ENCODE peak calls at places on chromosome 22, in ten cellular contexts. W, N, F, L, V, J, H, O, P and E are unnamed samples.

GRCh38 chr22:24503137-24503850 is 8.2 kb downstream of the UPB1 start:
- DNase-seq in J (peak), V (no peak), P (no peak), L (no peak), F (peak), N (peak), O (no peak), H (peak), W (peak), E (no peak)

GRCh38 chr22:23138584-23139469 is 3.0 kb downstream of the RSPH14 start:
- DNase-seq in F (no peak), H (no peak), V (no peak), O (no peak), P (no peak), L (no peak), J (no peak), W (peak), N (no peak), E (no peak)

GRCh38 chr22:30994960-30995359 is 25.9 kb downstream of the TUG1 start:
- DNase-seq in J (no peak), H (no peak), V (no peak), O (no peak), L (no peak), W (no peak), P (no peak), N (no peak), F (no peak), E (no peak)

GRCh38 chr22:22558972-22559603 is at the start of gene PRAME:
- DNase-seq in O (no peak), N (peak), J (peak), W (peak), F (peak), H (peak), L (peak), V (no peak), P (peak), E (no peak)

GRCh38 chr22:26464312-26464711 is 19.3 kb downstream of the HPS4 start:
- DNase-seq in W (no peak), H (no peak), F (no peak), J (no peak), N (no peak), P (no peak), O (no peak), L (no peak), V (peak), E (no peak)

GRCh38 chr22:36258750-36259619 is 6.1 kb downstream of the APOL1 start:
- DNase-seq in F (peak), H (no peak), W (peak), L (no peak), P (no peak), V (no peak), O (no peak), N (no peak), J (no peak), E (peak)

GRCh38 chr22:28883917-28884753 is 763 bp downstream of the ZNRF3 start:
- DNase-seq in V (no peak), N (peak), H (peak), P (peak), L (no peak), O (no peak), J (peak), W (peak), F (peak), E (no peak)

GRCh38 chr22:42645341-42645937 is 3.8 kb downstream of the CYB5R3 start:
- DNase-seq in F (peak), N (no peak), J (no peak), W (no peak), H (peak), P (peak), V (no peak), O (no peak), L (no peak), E (no peak)

GRCh38 chr22:34943830-34944229 is 122.1 kb upstream of the ISX start:
- DNase-seq in O (no peak), H (no peak), F (no peak), W (no peak), P (no peak), L (no peak), V (no peak), N (peak), J (no peak), E (no peak)

GRCh38 chr22:32714458-32715250 is 86.9 kb upstream of the TIMP3 start:
- DNase-seq in W (no peak), N (no peak), J (no peak), H (no peak), V (no peak), P (no peak), O (no peak), F (no peak), L (no peak), E (no peak)

GRCh38 chr22:44188316-44188715 is 7.6 kb downstream of the PARVG start:
- DNase-seq in J (no peak), N (no peak), P (no peak), F (no peak), V (no peak), H (no peak), L (no peak), O (no peak), W (no peak), E (no peak)

GRCh38 chr22:24599514-24599913 is 3.5 kb upstream of the GGT1 start:
- DNase-seq in F (no peak), J (no peak), H (no peak), V (no peak), P (no peak), N (no peak), O (no peak), W (no peak), L (no peak), E (no peak)

GRCh38 chr22:22480940-22481339 is 27.6 kb downstream of the ZNF280B start:
- DNase-seq in W (no peak), V (no peak), P (no peak), F (no peak), N (no peak), H (no peak), O (no peak), J (no peak), L (no peak), E (no peak)

GRCh38 chr22:25563757-25564319 is 637 bp upstream of the GRK3 start:
- DNase-seq in F (peak), L (no peak), V (no peak), J (no peak), O (no peak), P (no peak), N (no peak), H (no peak), W (no peak), E (no peak)

GRCh38 chr22:26617251-26618199 is at the start of gene CRYBB1:
- DNase-seq in H (no peak), L (no peak), F (no peak), V (no peak), O (no peak), J (peak), W (peak), N (no peak), P (no peak), E (no peak)

GRCh38 chr22:25357056-25357455 is 137.6 kb downstream of the CRYBB2 start:
- DNase-seq in L (no peak), F (no peak), P (peak), H (no peak), O (no peak), V (no peak), J (no peak), W (no peak), N (no peak), E (peak)

GRCh38 chr22:43066844-43067385 is 22.3 kb downstream of the TTLL1 start:
- DNase-seq in P (no peak), L (no peak), V (no peak), J (no peak), F (no peak), W (no peak), N (no peak), O (no peak), H (no peak), E (no peak)

GRCh38 chr22:41308054-41308453 is 6.7 kb downstream of the ZC3H7B start:
- DNase-seq in F (no peak), H (no peak), L (no peak), O (no peak), N (no peak), V (no peak), J (no peak), W (peak), P (no peak), E (no peak)

GRCh38 chr22:31344369-31345330 is 1.5 kb downstream of the PATZ1 start:
- DNase-seq in N (no peak), V (peak), L (no peak), F (peak), O (no peak), P (peak), H (peak), J (peak), W (no peak), E (no peak)

GRCh38 chr22:42229455-42230149 is 40.9 kb downstream of the TCF20 start:
- DNase-seq in J (no peak), L (no peak), N (no peak), P (no peak), H (no peak), V (no peak), O (no peak), W (no peak), F (peak), E (no peak)

GRCh38 chr22:50656122-50657070 is 16.2 kb upstream of the SHANK3 start:
- DNase-seq in F (no peak), J (peak), O (no peak), W (no peak), N (peak), V (no peak), H (no peak), P (no peak), L (no peak), E (no peak)

GRCh38 chr22:27212617-27213177 is 555.3 kb downstream of the MIAT start:
- DNase-seq in V (peak), O (peak), W (no peak), P (no peak), J (no peak), L (no peak), F (peak), N (peak), H (no peak), E (peak)

GRCh38 chr22:50261615-50262459 is at the start of gene MAPK12:
- DNase-seq in P (peak), V (no peak), H (no peak), W (peak), O (no peak), N (no peak), J (peak), F (peak), L (no peak), E (no peak)

GRCh38 chr22:33024626-33025025 is 33.6 kb downstream of the SYN3 start:
- DNase-seq in V (no peak), N (no peak), P (no peak), H (no peak), L (no peak), F (no peak), J (no peak), O (no peak), W (no peak), E (no peak)

GRCh38 chr22:22047776-22048175 is 65.2 kb upstream of the TOP3B start:
- DNase-seq in O (peak), N (no peak), V (no peak), P (no peak), J (no peak), F (no peak), H (no peak), W (no peak), L (no peak), E (no peak)

GRCh38 chr22:43031617-43032016 is 16.7 kb upstream of the PACSIN2 start:
- DNase-seq in L (no peak), N (no peak), V (no peak), W (no peak), J (no peak), P (no peak), O (no peak), H (no peak), F (no peak), E (no peak)

GRCh38 chr22:25076281-25076680 is 123.4 kb upstream of the CRYBB3 start:
- DNase-seq in P (no peak), F (no peak), H (no peak), L (no peak), J (no peak), N (no peak), W (no peak), V (no peak), O (no peak), E (no peak)

GRCh38 chr22:32127904-32128303 is 31.2 kb downstream of the C22orf42 start:
- DNase-seq in L (peak), F (no peak), O (no peak), W (peak), V (no peak), J (no peak), H (no peak), P (peak), N (no peak), E (no peak)

GRCh38 chr22:24485608-24486007 is 9.5 kb upstream of the UPB1 start:
- DNase-seq in L (no peak), F (no peak), P (no peak), O (no peak), N (peak), J (no peak), V (no peak), H (no peak), W (no peak), E (no peak)

GRCh38 chr22:50581950-50582561 is 593 bp downstream of the CHKB start:
- DNase-seq in P (no peak), W (no peak), J (no peak), N (no peak), O (no peak), F (no peak), L (no peak), H (no peak), V (no peak), E (no peak)

GRCh38 chr22:36435516-36436415 is 45.7 kb downstream of the TXN2 start:
- DNase-seq in W (no peak), L (no peak), O (no peak), F (no peak), N (no peak), V (no peak), J (no peak), H (peak), P (no peak), E (no peak)

GRCh38 chr22:35301370-35301874 is 1.7 kb downstream of the TOM1 start:
- DNase-seq in L (no peak), J (no peak), F (no peak), W (peak), V (no peak), O (no peak), H (no peak), N (peak), P (no peak), E (no peak)

GRCh38 chr22:29695129-29695926 is 24.5 kb upstream of the CABP7 start:
- DNase-seq in V (no peak), N (no peak), H (no peak), W (no peak), L (no peak), F (no peak), O (no peak), P (peak), J (peak), E (no peak)

GRCh38 chr22:32967285-32968101 is 90.7 kb downstream of the SYN3 start:
- DNase-seq in J (no peak), P (no peak), W (no peak), O (no peak), L (no peak), V (no peak), F (no peak), H (no peak), N (no peak), E (no peak)

GRCh38 chr22:38872172-38872830 is at the start of gene CBX6:
- DNase-seq in W (peak), J (peak), L (peak), O (peak), N (peak), F (peak), V (peak), P (peak), H (peak), E (peak)
- H3K4me3 ChIP-seq in W (peak), J (peak), L (peak), O (peak), N (peak), F (peak), V (peak), P (peak), H (peak), E (peak)

GRCh38 chr22:19645905-19646304 is 68.4 kb upstream of the SEPTIN5 start:
- DNase-seq in O (no peak), W (no peak), V (no peak), F (no peak), N (no peak), J (no peak), L (no peak), H (no peak), P (no peak), E (no peak)

GRCh38 chr22:19648419-19648929 is 65.8 kb upstream of the SEPTIN5 start:
- DNase-seq in P (no peak), V (no peak), J (no peak), F (no peak), O (no peak), N (no peak), H (no peak), L (no peak), W (no peak), E (no peak)

GRCh38 chr22:19644314-19645223 is 69.7 kb upstream of the SEPTIN5 start:
- DNase-seq in W (peak), O (no peak), P (no peak), H (no peak), L (no peak), N (no peak), V (no peak), F (peak), J (peak), E (peak)

GRCh38 chr22:19645391-19645790 is 68.9 kb upstream of the SEPTIN5 start:
- DNase-seq in H (no peak), L (no peak), V (no peak), O (no peak), P (no peak), N (no peak), J (peak), F (no peak), W (no peak), E (peak)

DNA sequence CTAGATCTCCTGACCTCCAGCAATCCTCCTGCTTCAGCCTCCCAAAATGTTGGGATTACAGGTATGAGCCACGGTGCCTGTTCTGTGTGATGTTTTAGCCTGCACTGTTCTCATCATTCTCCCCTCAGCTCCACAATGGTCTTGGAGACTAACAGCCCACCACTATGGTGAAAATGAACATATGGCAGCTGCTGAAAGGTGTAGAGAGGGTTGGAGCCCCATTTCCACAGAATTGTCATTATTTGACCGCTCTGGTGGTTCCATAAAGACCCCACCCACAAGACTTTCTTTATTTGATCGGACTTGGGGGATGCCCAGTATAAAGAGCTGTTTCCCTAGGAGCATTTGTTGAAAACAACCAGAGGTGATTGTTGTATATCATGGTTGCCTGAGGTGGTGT is 67.9 kb upstream of the SEPTIN5 start:
- DNase-seq in J (no peak), W (no peak), P (no peak), N (no peak), H (no peak), L (no peak), F (no peak), V (no peak), O (no peak), E (no peak)
- TF ChIP-seq EP300 in J (no peak), W (no peak), P (no peak), N (no peak), H (no peak), L (no peak), F (no peak), V (no peak), O (no peak), E (no peak)

GRCh38 chr22:39317084-39317755 is 2.2 kb downstream of the RPL3 start:
- DNase-seq in H (no peak), W (no peak), L (no peak), F (no peak), O (no peak), V (no peak), J (no peak), P (no peak), N (no peak), E (no peak)

GRCh38 chr22:39314251-39314971 is 5.0 kb downstream of the RPL3 start:
- DNase-seq in P (no peak), V (no peak), J (no peak), N (no peak), L (no peak), O (no peak), W (no peak), H (no peak), F (no peak), E (no peak)

GRCh38 chr22:39313258-39314001 is 6.0 kb downstream of the RPL3 start:
- DNase-seq in V (no peak), P (no peak), N (no peak), H (no peak), L (no peak), O (no peak), F (no peak), J (no peak), W (no peak), E (no peak)

GRCh38 chr22:39316440-39317083 is 2.9 kb downstream of the RPL3 start:
- DNase-seq in W (peak), O (no peak), L (no peak), J (peak), V (peak), P (no peak), H (peak), F (peak), N (peak), E (peak)

DNA sequence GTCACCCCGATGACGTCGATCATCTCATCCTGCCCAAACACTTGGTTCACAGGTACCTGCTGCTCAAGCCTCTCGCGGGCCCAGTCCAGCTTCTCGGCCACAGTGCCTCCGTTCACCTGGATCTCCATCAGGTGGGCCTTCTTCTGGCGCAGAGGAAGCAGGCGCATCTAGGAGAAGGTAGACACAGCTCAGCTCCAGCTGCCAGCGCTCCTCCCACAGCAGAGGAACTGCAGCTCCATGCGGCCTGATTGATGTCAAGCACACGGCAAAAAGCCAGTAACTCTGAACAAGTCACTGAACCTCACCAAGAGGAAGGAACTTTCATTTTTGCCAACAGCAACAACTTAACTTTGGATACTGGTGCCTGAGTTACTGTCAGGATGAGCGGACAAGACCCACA is 4.0 kb downstream of the RPL3 start:
- DNase-seq in O (no peak), H (no peak), N (no peak), P (no peak), V (no peak), W (no peak), L (no peak), J (no peak), F (no peak), E (no peak)
- H3K4me3 ChIP-seq in O (no peak), H (no peak), N (peak), P (no peak), V (no peak), W (peak), L (peak), J (no peak), F (no peak), E (no peak)

GRCh38 chr22:47813661-47814060 is 1051.2 kb downstream of the TBC1D22A start:
- DNase-seq in V (no peak), O (no peak), F (no peak), P (no peak), N (no peak), W (no peak), L (no peak), J (no peak), H (no peak), E (no peak)
- TF ChIP-seq EP300 in V (no peak), O (no peak), F (no peak), P (no peak), N (no peak), W (no peak), L (no peak), J (no peak), H (no peak), E (no peak)

GRCh38 chr22:17155941-17156340 is 3.1 kb downstream of the HDHD5 start:
- DNase-seq in L (no peak), V (no peak), N (no peak), P (no peak), W (peak), O (no peak), J (no peak), H (no peak), F (no peak), E (no peak)

GRCh38 chr22:17158176-17158567 is 905 bp downstream of the HDHD5 start:
- DNase-seq in J (no peak), O (no peak), W (no peak), H (no peak), V (no peak), L (no peak), N (no peak), F (no peak), P (no peak), E (no peak)

GRCh38 chr22:17158568-17159503 is at the start of gene HDHD5:
- DNase-seq in P (peak), L (peak), F (peak), J (peak), V (peak), N (peak), W (peak), O (peak), H (peak), E (peak)

GRCh38 chr22:17159504-17159951 is 451 bp upstream of the HDHD5 start:
- DNase-seq in J (no peak), F (peak), L (no peak), W (no peak), O (no peak), P (peak), N (peak), V (no peak), H (peak), E (no peak)

GRCh38 chr22:17157714-17158113 is 1.4 kb downstream of the HDHD5 start:
- DNase-seq in F (no peak), L (no peak), N (no peak), O (no peak), H (no peak), J (no peak), V (no peak), P (no peak), W (no peak), E (no peak)
- H3K4me3 ChIP-seq in F (peak), L (peak), N (peak), O (peak), H (peak), J (peak), V (peak), P (no peak), W (no peak), E (peak)

DNA sequence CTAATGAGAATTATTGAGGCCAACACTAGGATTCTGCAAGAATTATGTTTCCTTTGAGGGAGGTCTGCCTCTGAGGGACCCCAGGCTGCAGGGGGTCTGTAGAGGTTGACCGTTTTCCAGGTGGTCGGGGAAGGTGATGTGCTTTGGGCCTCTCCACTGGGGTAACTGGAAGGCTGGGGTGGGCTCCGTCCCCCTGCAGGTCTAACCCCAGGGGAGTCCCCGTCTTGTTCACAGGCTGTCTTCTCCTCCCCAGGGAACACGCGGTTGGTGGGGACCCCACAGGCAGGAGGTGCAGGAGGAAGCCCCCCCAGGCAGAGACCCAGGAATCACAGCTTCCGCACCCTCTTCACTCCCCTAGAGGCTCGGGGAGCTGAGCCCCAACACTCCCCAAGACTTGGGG is 726.4 kb downstream of the BRD1 start:
- DNase-seq in O (no peak), N (no peak), V (no peak), L (no peak), J (no peak), W (no peak), F (no peak), P (no peak), H (no peak), E (no peak)
- TF ChIP-seq EP300 in O (no peak), N (no peak), V (no peak), L (no peak), J (no peak), W (no peak), F (no peak), P (no peak), H (no peak), E (no peak)